ENCODE peak calls at places on chromosomes 6 and 20, in seven cellular contexts. P, J, T, L, Z, V and K are unnamed samples.
A peak's percentile ranks its signal among the peaks of the same experiment; 100 is the strongest.

GRCh38 chr6:109172096-109172495 is 76.8 kb downstream of the CEP57L1 start:
- DNase-seq in P (no peak), J (peak; percentile 24), T (no peak), L (no peak), Z (no peak), V (no peak), K (no peak)

GRCh38 chr6:150641398-150642139 is 41.9 kb downstream of the PLEKHG1 start:
- DNase-seq in P (no peak), J (no peak), T (no peak), L (peak; percentile 51), Z (no peak), V (no peak), K (no peak)

GRCh38 chr6:55913213-55914195 is 38.1 kb upstream of the BMP5 start:
- DNase-seq in P (no peak), J (no peak), T (no peak), L (no peak), Z (peak; percentile 17), V (no peak), K (no peak)

GRCh38 chr6:139569561-139569960 is 195.1 kb upstream of the CITED2 start:
- DNase-seq in P (no peak), J (no peak), T (no peak), L (peak; percentile 61), Z (peak; percentile 79), V (no peak), K (no peak)

GRCh38 chr20:4949833-4950178 is 51.5 kb downstream of the SLC23A2 start:
- DNase-seq in P (no peak), J (peak; percentile 30), T (no peak), L (peak; percentile 46), Z (peak; percentile 63), V (no peak), K (no peak)

GRCh38 chr6:145532361-145532760 is 203.0 kb downstream of the EPM2A start:
- DNase-seq in P (no peak), J (peak; percentile 18), T (no peak), L (no peak), Z (no peak), V (no peak), K (no peak)

GRCh38 chr6:163416640-163417253 is 2.2 kb downstream of the QKI start:
- DNase-seq in P (peak; percentile 58), J (peak; percentile 88), T (peak; percentile 40), L (peak; percentile 91), Z (peak; percentile 87), V (no peak), K (no peak)

GRCh38 chr20:23869520-23869919 is 10.0 kb downstream of the CST5 start:
- DNase-seq in P (no peak), J (no peak), T (no peak), L (no peak), Z (no peak), V (no peak), K (no peak)

GRCh38 chr20:36856691-36857635 is 19.0 kb upstream of the TLDC2 start:
- DNase-seq in P (no peak), J (no peak), T (no peak), L (peak; percentile 85), Z (peak; percentile 56), V (no peak), K (no peak)

GRCh38 chr6:113718588-113718987 is 138.6 kb upstream of the MARCKS start:
- DNase-seq in P (no peak), J (no peak), T (no peak), L (no peak), Z (no peak), V (no peak), K (no peak)

GRCh38 chr6:151068761-151069312 is 170.9 kb upstream of the AKAP12 start:
- DNase-seq in P (no peak), J (no peak), T (no peak), L (no peak), Z (peak; percentile 62), V (no peak), K (no peak)

GRCh38 chr20:43322851-43323250 is 133.1 kb upstream of the PTPRT start:
- DNase-seq in P (no peak), J (no peak), T (no peak), L (no peak), Z (peak; percentile 1), V (no peak), K (no peak)

GRCh38 chr20:49813305-49813974 is 812 bp downstream of the SLC9A8 start:
- DNase-seq in P (no peak), J (no peak), T (no peak), L (peak; percentile 5), Z (no peak), V (no peak), K (no peak)
- TF ChIP-seq POLR2A in P (no peak), J (no peak), T (no peak), L (no peak), Z (no peak), V (no peak), K (no peak)

GRCh38 chr20:16695633-16696032 is 34.2 kb upstream of the SNRPB2 start:
- DNase-seq in P (no peak), J (no peak), T (no peak), L (no peak), Z (no peak), V (no peak), K (no peak)

GRCh38 chr20:16699287-16699686 is 30.5 kb upstream of the SNRPB2 start:
- DNase-seq in P (no peak), J (no peak), T (no peak), L (no peak), Z (no peak), V (no peak), K (no peak)

GRCh38 chr20:16703570-16703969 is 26.3 kb upstream of the SNRPB2 start:
- DNase-seq in P (no peak), J (no peak), T (no peak), L (no peak), Z (no peak), V (no peak), K (no peak)

GRCh38 chr20:16701296-16701695 is 28.5 kb upstream of the SNRPB2 start:
- DNase-seq in P (peak; percentile 30), J (peak; percentile 40), T (no peak), L (peak; percentile 14), Z (no peak), V (no peak), K (no peak)
- TF ChIP-seq CTCF in P (no peak), J (peak; percentile 56), T (peak; percentile 30), L (no peak), Z (peak; percentile 10), V (no peak), K (no peak)

GRCh38 chr6:18245079-18245478 is 19.3 kb downstream of the DEK start:
- DNase-seq in P (no peak), J (no peak), T (no peak), L (no peak), Z (no peak), V (no peak), K (no peak)

GRCh38 chr6:18246205-18246604 is 18.1 kb downstream of the DEK start:
- DNase-seq in P (no peak), J (no peak), T (no peak), L (no peak), Z (no peak), V (no peak), K (no peak)

GRCh38 chr6:18248698-18249097 is 15.6 kb downstream of the DEK start:
- DNase-seq in P (no peak), J (no peak), T (no peak), L (no peak), Z (no peak), V (no peak), K (no peak)

GRCh38 chr6:18245642-18246041 is 18.7 kb downstream of the DEK start:
- DNase-seq in P (no peak), J (no peak), T (no peak), L (no peak), Z (no peak), V (no peak), K (no peak)

GRCh38 chr6:18247002-18247401 is 17.3 kb downstream of the DEK start:
- DNase-seq in P (no peak), J (no peak), T (no peak), L (no peak), Z (no peak), V (no peak), K (no peak)
- H3K36me3 ChIP-seq in P (peaks cover 75% of the 10 kb centered on the region), J (peaks cover 19% of the 10 kb centered on the region), T (peaks cover 43% of the 10 kb centered on the region), L (peaks cover 7% of the 10 kb centered on the region), Z (peaks cover 26% of the 10 kb centered on the region), V (no peaks in the 10 kb centered on the region), K (peaks cover 5% of the 10 kb centered on the region)

GRCh38 chr20:3407426-3408250 is at the start of gene DNAAF9:
- DNase-seq in P (peak; percentile 81), J (peak; percentile 81), T (peak; percentile 75), L (peak; percentile 78), Z (peak; percentile 59), V (peak; percentile 84), K (no peak)
- TF ChIP-seq POLR2A in P (no peak), J (peak; percentile 81), T (peak; percentile 56), L (peak; percentile 73), Z (peak; percentile 73), V (peak; percentile 41), K (no peak)